ENCODE peak calls at places on chromosome 1, in six cellular contexts. One of them, this sample, is unnamed.

GRCh38 chr1:162902372-162902771 is 41.4 kb upstream of the CCDC190 start:
- DNase-seq in A549: no peak
- DNase-seq in K562: no peak
- DNase-seq in HCT116: no peak
- DNase-seq in HepG2: no peak
- DNase-seq in Panc1: no peak
- DNase-seq in this sample: no peak

GRCh38 chr1:7373251-7373650 is 397.8 kb upstream of the VAMP3 start:
- DNase-seq in HCT116: no peak
- DNase-seq in A549: no peak
- DNase-seq in Panc1: no peak
- DNase-seq in HepG2: no peak
- DNase-seq in K562: no peak
- DNase-seq in this sample: no peak

GRCh38 chr1:89394851-89395250 is 31.0 kb downstream of the GBP6 start:
- DNase-seq in HepG2: no peak
- DNase-seq in Panc1: no peak
- DNase-seq in K562: no peak
- DNase-seq in A549: no peak
- DNase-seq in HCT116: no peak
- DNase-seq in this sample: no peak

GRCh38 chr1:193537266-193538003 is 351.0 kb upstream of the B3GALT2 start:
- DNase-seq in Panc1: no peak
- DNase-seq in HCT116: no peak
- DNase-seq in HepG2: no peak
- DNase-seq in A549: no peak
- DNase-seq in K562: no peak
- DNase-seq in this sample: peak

GRCh38 chr1:112396668-112397025 is 633 bp downstream of the CTTNBP2NL start:
- DNase-seq in Panc1: no peak
- DNase-seq in HepG2: no peak
- DNase-seq in A549: no peak
- DNase-seq in K562: no peak
- DNase-seq in HCT116: no peak
- DNase-seq in this sample: no peak

GRCh38 chr1:74732960-74733615 is at the start of the genes CRYZ and TYW3:
- DNase-seq in Panc1: peak
- DNase-seq in A549: peak
- DNase-seq in K562: peak
- DNase-seq in HCT116: peak
- DNase-seq in HepG2: peak
- DNase-seq in this sample: peak

GRCh38 chr1:229121845-229122436 is 149.0 kb upstream of the RAB4A start:
- DNase-seq in HepG2: no peak
- DNase-seq in K562: no peak
- DNase-seq in HCT116: no peak
- DNase-seq in Panc1: no peak
- DNase-seq in A549: no peak
- DNase-seq in this sample: no peak

GRCh38 chr1:244092293-244093264 is 41.5 kb downstream of the ZBTB18 start:
- DNase-seq in HCT116: no peak
- DNase-seq in A549: peak
- DNase-seq in Panc1: no peak
- DNase-seq in K562: no peak
- DNase-seq in HepG2: no peak
- DNase-seq in this sample: no peak

GRCh38 chr1:99461499-99461898 is 184.4 kb upstream of the PALMD start:
- DNase-seq in A549: no peak
- DNase-seq in HCT116: no peak
- DNase-seq in K562: no peak
- DNase-seq in Panc1: no peak
- DNase-seq in HepG2: no peak
- DNase-seq in this sample: no peak

GRCh38 chr1:99467645-99468044 is 178.3 kb upstream of the PALMD start:
- DNase-seq in K562: no peak
- DNase-seq in HCT116: no peak
- DNase-seq in Panc1: no peak
- DNase-seq in A549: no peak
- DNase-seq in HepG2: no peak
- DNase-seq in this sample: no peak

GRCh38 chr1:99464738-99465137 is 181.2 kb upstream of the PALMD start:
- DNase-seq in HCT116: no peak
- DNase-seq in HepG2: no peak
- DNase-seq in K562: no peak
- DNase-seq in Panc1: no peak
- DNase-seq in A549: no peak
- DNase-seq in this sample: no peak

GRCh38 chr1:99469641-99470040 is 176.3 kb upstream of the PALMD start:
- DNase-seq in A549: no peak
- DNase-seq in HCT116: no peak
- DNase-seq in HepG2: no peak
- DNase-seq in K562: no peak
- DNase-seq in Panc1: no peak
- DNase-seq in this sample: no peak

GRCh38 chr1:99465176-99465900 is 180.6 kb upstream of the PALMD start:
- DNase-seq in HCT116: no peak
- DNase-seq in HepG2: no peak
- DNase-seq in A549: no peak
- DNase-seq in K562: no peak
- DNase-seq in Panc1: no peak
- DNase-seq in this sample: no peak
- TF ChIP-seq REST in HCT116: no peak
- TF ChIP-seq REST in HepG2: no peak
- TF ChIP-seq REST in A549: no peak
- TF ChIP-seq REST in K562: no peak
- TF ChIP-seq REST in Panc1: no peak
- TF ChIP-seq REST in this sample: no peak

GRCh38 chr1:154750681-154751665 is 119.1 kb downstream of the KCNN3 start:
- DNase-seq in A549: no peak
- DNase-seq in HCT116: no peak
- DNase-seq in Panc1: no peak
- DNase-seq in HepG2: no peak
- DNase-seq in K562: no peak
- DNase-seq in this sample: no peak
- H3K27ac ChIP-seq in A549: no peak
- H3K27ac ChIP-seq in HCT116: no peak
- H3K27ac ChIP-seq in Panc1: no peak
- H3K27ac ChIP-seq in HepG2: no peak
- H3K27ac ChIP-seq in K562: no peak
- H3K27ac ChIP-seq in this sample: no peak

GRCh38 chr1:81186271-81186670 is 614.5 kb upstream of the ADGRL2 start:
- DNase-seq in K562: no peak
- DNase-seq in HepG2: no peak
- DNase-seq in HCT116: no peak
- DNase-seq in A549: no peak
- DNase-seq in Panc1: no peak
- DNase-seq in this sample: no peak
- TF ChIP-seq REST in K562: no peak
- TF ChIP-seq REST in HepG2: no peak
- TF ChIP-seq REST in HCT116: no peak
- TF ChIP-seq REST in A549: no peak
- TF ChIP-seq REST in Panc1: no peak
- TF ChIP-seq REST in this sample: no peak

DNA sequence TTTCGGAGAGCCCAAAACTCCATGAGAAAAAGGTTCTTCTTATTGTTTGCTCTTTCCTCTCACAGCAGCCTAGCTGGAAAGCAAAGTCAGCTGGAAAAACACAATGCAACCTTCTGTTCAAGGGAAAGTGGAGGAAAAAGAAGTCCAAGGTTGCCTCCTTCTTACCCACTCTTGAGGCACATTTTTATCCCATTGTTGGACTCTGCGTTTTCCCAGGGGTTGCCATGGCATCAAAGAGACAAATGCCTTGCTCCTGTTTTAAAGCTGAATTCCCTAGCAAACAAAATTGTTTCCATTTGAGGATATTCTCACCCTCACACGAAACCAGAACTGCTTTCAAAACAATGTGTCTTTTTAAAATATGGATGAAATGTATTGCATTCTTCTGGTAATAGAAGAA is 45.1 kb upstream of the PALMD start:
- DNase-seq in HepG2: peak
- DNase-seq in HCT116: no peak
- DNase-seq in K562: no peak
- DNase-seq in Panc1: no peak
- DNase-seq in A549: no peak
- DNase-seq in this sample: no peak
- H3K27ac ChIP-seq in HepG2: peak
- H3K27ac ChIP-seq in HCT116: no peak
- H3K27ac ChIP-seq in K562: peak
- H3K27ac ChIP-seq in Panc1: no peak
- H3K27ac ChIP-seq in A549: peak
- H3K27ac ChIP-seq in this sample: no peak